ENCODE peak calls at places on chromosomes 6 and 20, in four cellular contexts. I, T, C and Z are unnamed samples.

GRCh38 chr6:166936079-166936787 is 20.1 kb downstream of the RNASET2 start:
- DNase-seq in I (no peak), T (no peak), C (no peak), Z (no peak)

GRCh38 chr6:135128268-135128914 is 52.7 kb upstream of the MYB start:
- DNase-seq in I (peak; percentile 62), C (no peak), T (no peak), Z (no peak)

GRCh38 chr20:19783966-19784401 is 25.9 kb downstream of the RIN2 start:
- DNase-seq in C (peak; percentile 76), T (peak; percentile 44), I (no peak), Z (no peak)

GRCh38 chr6:150676339-150676738 is 76.7 kb downstream of the PLEKHG1 start:
- DNase-seq in C (no peak), I (no peak), T (no peak), Z (no peak)

GRCh38 chr6:15816661-15817060 is 153.8 kb upstream of the DTNBP1 start:
- DNase-seq in I (no peak), C (no peak), T (no peak), Z (no peak)

GRCh38 chr20:48329676-48330644 is 497.8 kb downstream of the PREX1 start:
- DNase-seq in I (no peak), T (no peak), C (peak; percentile 41), Z (no peak)

GRCh38 chr20:32535953-32536823 is 48.9 kb downstream of the NOL4L start:
- DNase-seq in C (no peak), I (peak; percentile 71), T (peak; percentile 51), Z (peak; percentile 83)

GRCh38 chr6:225121-225721 is 67.1 kb upstream of the DUSP22 start:
- DNase-seq in I (peak; percentile 73), C (no peak), T (peak; percentile 20), Z (no peak)

GRCh38 chr20:58246346-58246745 is 17.9 kb upstream of the ANKRD60 start:
- DNase-seq in T (no peak), C (peak; percentile 54), I (no peak), Z (no peak)

GRCh38 chr6:117547688-117548621 is 54.4 kb downstream of the GOPC start:
- DNase-seq in I (peak; percentile 38), T (peak; percentile 68), C (peak; percentile 54), Z (no peak)

GRCh38 chr6:26388441-26388840 is 5.5 kb downstream of the BTN2A2 start:
- DNase-seq in C (peak; percentile 23), I (no peak), T (no peak), Z (no peak)

GRCh38 chr20:52048365-52048764 is 143.2 kb downstream of the ZFP64 start:
- DNase-seq in I (no peak), T (no peak), C (no peak), Z (no peak)

GRCh38 chr6:169921227-169921626 is 169.8 kb downstream of the ERMARD start:
- DNase-seq in T (no peak), I (no peak), C (no peak), Z (no peak)

GRCh38 chr6:33313709-33314514 is at the start of gene TAPBP:
- DNase-seq in I (peak; percentile 86), C (peak; percentile 79), T (peak; percentile 71), Z (peak; percentile 87)

GRCh38 chr20:859661-860294 is 26.3 kb downstream of the FAM110A start:
- DNase-seq in I (no peak), C (no peak), T (no peak), Z (no peak)

GRCh38 chr20:6212903-6213302 is 90.1 kb upstream of the FERMT1 start:
- DNase-seq in C (no peak), I (no peak), T (no peak), Z (no peak)

GRCh38 chr6:12075067-12075563 is 63.0 kb downstream of the HIVEP1 start:
- DNase-seq in I (no peak), T (no peak), C (peak; percentile 10), Z (no peak)

GRCh38 chr6:23302499-23302898 is 733.1 kb downstream of the HDGFL1 start:
- DNase-seq in I (no peak), T (no peak), C (no peak), Z (no peak)

GRCh38 chr20:54475334-54476287 is at the start of gene DOK5:
- DNase-seq in C (peak; percentile 9), I (no peak), T (peak; percentile 68), Z (no peak)

GRCh38 chr6:134962421-134962820 is 12.5 kb upstream of the ALDH8A1 start:
- DNase-seq in T (no peak), I (no peak), C (no peak), Z (no peak)

GRCh38 chr20:23061262-23061661 is 11.8 kb upstream of the THBD start:
- DNase-seq in C (no peak), I (no peak), T (no peak), Z (no peak)

GRCh38 chr6:89506716-89507597 is 74.0 kb downstream of the ANKRD6 start:
- DNase-seq in T (no peak), C (no peak), I (no peak), Z (no peak)

GRCh38 chr6:125533710-125534397 is 215.6 kb upstream of the HEY2 start:
- DNase-seq in I (no peak), T (no peak), C (no peak), Z (no peak)

GRCh38 chr6:21479140-21479539 is 114.4 kb upstream of the SOX4 start:
- DNase-seq in I (no peak), C (peak; percentile 59), T (peak; percentile 11), Z (no peak)

GRCh38 chr6:108748063-108748462 is 100.2 kb upstream of the ARMC2 start:
- DNase-seq in I (no peak), T (no peak), C (no peak), Z (no peak)

GRCh38 chr6:144286503-144287393 is 1.6 kb downstream of the UTRN start:
- DNase-seq in T (peak; percentile 75), I (no peak), C (peak; percentile 97), Z (no peak)

GRCh38 chr6:133241901-133242760 is 974 bp downstream of the EYA4 start:
- DNase-seq in T (peak; percentile 10), I (no peak), C (peak; percentile 45), Z (peak; percentile 20)

GRCh38 chr6:166097914-166098522 is 69.6 kb downstream of the TBXT start:
- DNase-seq in C (peak; percentile 80), I (peak; percentile 31), T (peak; percentile 69), Z (peak; percentile 38)

GRCh38 chr6:122697458-122697857 is 82.1 kb upstream of the FABP7 start:
- DNase-seq in C (no peak), T (no peak), I (no peak), Z (no peak)

GRCh38 chr6:113686049-113686448 is 171.1 kb upstream of the MARCKS start:
- DNase-seq in I (no peak), T (no peak), C (no peak), Z (no peak)

GRCh38 chr20:62674370-62674769 is 32.1 kb downstream of the SLCO4A1 start:
- DNase-seq in T (no peak), C (no peak), I (no peak), Z (no peak)

GRCh38 chr6:90701146-90701781 is 114.4 kb upstream of the MAP3K7 start:
- DNase-seq in C (no peak), T (no peak), I (no peak), Z (peak; percentile 36)

GRCh38 chr6:152063170-152063921 is 255.9 kb downstream of the ESR1 start:
- DNase-seq in I (no peak), C (no peak), T (no peak), Z (no peak)

GRCh38 chr6:135129139-135129867 is 51.8 kb upstream of the MYB start:
- DNase-seq in T (no peak), I (no peak), C (no peak), Z (no peak)